ENCODE peak calls at places on chromosomes 7 and 10, in six cellular contexts. One of them, this sample, is unnamed. For H3K4me1, the result is how much of the 10 kb centered on the place peaks cover.

GRCh38 chr10:104732222-104732621 is 91.1 kb downstream of the SORCS3 start:
- DNase-seq in IMR-90: no peak
- DNase-seq in body of pancreas: no peak
- DNase-seq in HepG2: no peak
- DNase-seq in adrenal gland: no peak
- DNase-seq in right lobe of liver: no peak
- DNase-seq in this sample: no peak

GRCh38 chr7:135773451-135773850 is 24.8 kb upstream of the FAM180A start:
- DNase-seq in IMR-90: peak
- DNase-seq in right lobe of liver: no peak
- DNase-seq in body of pancreas: no peak
- DNase-seq in HepG2: no peak
- DNase-seq in adrenal gland: no peak
- DNase-seq in this sample: no peak

GRCh38 chr7:2164156-2164555 is 68.6 kb downstream of the MAD1L1 start:
- DNase-seq in HepG2: no peak
- DNase-seq in right lobe of liver: no peak
- DNase-seq in adrenal gland: no peak
- DNase-seq in IMR-90: peak
- DNase-seq in body of pancreas: no peak
- DNase-seq in this sample: no peak

GRCh38 chr7:103075337-103075918 is 488 bp downstream of the ARMC10 start:
- DNase-seq in HepG2: peak
- DNase-seq in adrenal gland: peak
- DNase-seq in right lobe of liver: peak
- DNase-seq in IMR-90: peak
- DNase-seq in body of pancreas: peak
- DNase-seq in this sample: peak

GRCh38 chr10:95906675-95907453 is 911 bp upstream of the CC2D2B start:
- DNase-seq in IMR-90: peak
- DNase-seq in right lobe of liver: peak
- DNase-seq in adrenal gland: peak
- DNase-seq in body of pancreas: peak
- DNase-seq in HepG2: peak
- DNase-seq in this sample: no peak

GRCh38 chr7:69588773-69589172 is 9.5 kb upstream of the AUTS2 start:
- DNase-seq in adrenal gland: no peak
- DNase-seq in right lobe of liver: no peak
- DNase-seq in IMR-90: no peak
- DNase-seq in body of pancreas: no peak
- DNase-seq in HepG2: no peak
- DNase-seq in this sample: no peak

GRCh38 chr7:98360221-98361124 is 40.4 kb downstream of the BAIAP2L1 start:
- DNase-seq in adrenal gland: peak
- DNase-seq in body of pancreas: peak
- DNase-seq in right lobe of liver: no peak
- DNase-seq in HepG2: peak
- DNase-seq in IMR-90: no peak
- DNase-seq in this sample: peak

GRCh38 chr7:122303971-122304603 is 463 bp downstream of the FEZF1 start:
- DNase-seq in adrenal gland: no peak
- DNase-seq in right lobe of liver: peak
- DNase-seq in body of pancreas: no peak
- DNase-seq in HepG2: no peak
- DNase-seq in IMR-90: no peak
- DNase-seq in this sample: no peak

GRCh38 chr7:105156731-105157130 is 142.7 kb downstream of the KMT2E start:
- DNase-seq in IMR-90: no peak
- DNase-seq in body of pancreas: no peak
- DNase-seq in right lobe of liver: no peak
- DNase-seq in HepG2: no peak
- DNase-seq in adrenal gland: no peak
- DNase-seq in this sample: no peak

GRCh38 chr7:91517408-91517807 is 253.2 kb downstream of the FZD1 start:
- DNase-seq in right lobe of liver: no peak
- DNase-seq in body of pancreas: no peak
- DNase-seq in IMR-90: no peak
- DNase-seq in HepG2: no peak
- DNase-seq in adrenal gland: no peak
- DNase-seq in this sample: no peak

GRCh38 chr10:88886557-88886956 is 6.5 kb downstream of the STAMBPL1 start:
- DNase-seq in right lobe of liver: no peak
- DNase-seq in HepG2: no peak
- DNase-seq in adrenal gland: no peak
- DNase-seq in body of pancreas: no peak
- DNase-seq in IMR-90: no peak
- DNase-seq in this sample: peak

GRCh38 chr10:119325131-119325530 is 117.8 kb downstream of the GRK5 start:
- DNase-seq in HepG2: no peak
- DNase-seq in IMR-90: no peak
- DNase-seq in body of pancreas: no peak
- DNase-seq in right lobe of liver: no peak
- DNase-seq in adrenal gland: no peak
- DNase-seq in this sample: no peak

GRCh38 chr7:117395743-117396142 is 31.6 kb downstream of the ASZ1 start:
- DNase-seq in IMR-90: peak
- DNase-seq in HepG2: no peak
- DNase-seq in adrenal gland: no peak
- DNase-seq in body of pancreas: no peak
- DNase-seq in right lobe of liver: no peak
- DNase-seq in this sample: no peak

GRCh38 chr10:130141038-130141437 is 4.8 kb downstream of the GLRX3 start:
- DNase-seq in body of pancreas: no peak
- DNase-seq in adrenal gland: no peak
- DNase-seq in HepG2: no peak
- DNase-seq in right lobe of liver: no peak
- DNase-seq in IMR-90: no peak
- DNase-seq in this sample: no peak

GRCh38 chr10:118763202-118763988 is 8.6 kb upstream of the CACUL1 start:
- DNase-seq in right lobe of liver: peak
- DNase-seq in adrenal gland: no peak
- DNase-seq in body of pancreas: no peak
- DNase-seq in IMR-90: no peak
- DNase-seq in HepG2: no peak
- DNase-seq in this sample: no peak

GRCh38 chr7:98210513-98211220 is 572 bp upstream of the BHLHA15 start:
- DNase-seq in HepG2: no peak
- DNase-seq in IMR-90: no peak
- DNase-seq in right lobe of liver: no peak
- DNase-seq in adrenal gland: no peak
- DNase-seq in body of pancreas: peak
- DNase-seq in this sample: peak

GRCh38 chr10:118870467-118871243 is 115.9 kb upstream of the CACUL1 start:
- DNase-seq in IMR-90: peak
- DNase-seq in right lobe of liver: peak
- DNase-seq in HepG2: peak
- DNase-seq in body of pancreas: peak
- DNase-seq in adrenal gland: peak
- DNase-seq in this sample: no peak

GRCh38 chr10:1152386-1153252 is 96.4 kb downstream of the WDR37 start:
- DNase-seq in HepG2: no peak
- DNase-seq in body of pancreas: no peak
- DNase-seq in right lobe of liver: no peak
- DNase-seq in adrenal gland: no peak
- DNase-seq in IMR-90: no peak
- DNase-seq in this sample: no peak

GRCh38 chr7:35802649-35803048 is 1.8 kb downstream of the SEPTIN7 start:
- DNase-seq in IMR-90: peak
- DNase-seq in body of pancreas: no peak
- DNase-seq in right lobe of liver: no peak
- DNase-seq in adrenal gland: no peak
- DNase-seq in HepG2: peak
- DNase-seq in this sample: no peak

GRCh38 chr10:122040786-122041185 is 51.8 kb downstream of the TACC2 start:
- DNase-seq in adrenal gland: no peak
- DNase-seq in right lobe of liver: no peak
- DNase-seq in IMR-90: no peak
- DNase-seq in HepG2: no peak
- DNase-seq in body of pancreas: no peak
- DNase-seq in this sample: no peak

GRCh38 chr10:6796231-6796630 is 216.2 kb upstream of the PRKCQ start:
- DNase-seq in adrenal gland: no peak
- DNase-seq in body of pancreas: no peak
- DNase-seq in right lobe of liver: no peak
- DNase-seq in IMR-90: no peak
- DNase-seq in HepG2: no peak
- DNase-seq in this sample: no peak

GRCh38 chr7:124566576-124566975 is 199.0 kb downstream of the GPR37 start:
- DNase-seq in IMR-90: peak
- DNase-seq in body of pancreas: peak
- DNase-seq in HepG2: no peak
- DNase-seq in right lobe of liver: no peak
- DNase-seq in adrenal gland: no peak
- DNase-seq in this sample: no peak

GRCh38 chr7:1675673-1676549 is 5.8 kb downstream of the ELFN1 start:
- DNase-seq in IMR-90: no peak
- DNase-seq in adrenal gland: peak
- DNase-seq in body of pancreas: no peak
- DNase-seq in HepG2: no peak
- DNase-seq in right lobe of liver: no peak
- DNase-seq in this sample: peak

GRCh38 chr7:158053516-158053915 is 534.1 kb downstream of the PTPRN2 start:
- DNase-seq in adrenal gland: no peak
- DNase-seq in IMR-90: no peak
- DNase-seq in body of pancreas: no peak
- DNase-seq in right lobe of liver: no peak
- DNase-seq in HepG2: no peak
- DNase-seq in this sample: no peak

GRCh38 chr7:5429253-5429856 is 5.7 kb upstream of the TNRC18 start:
- DNase-seq in adrenal gland: peak
- DNase-seq in IMR-90: peak
- DNase-seq in right lobe of liver: peak
- DNase-seq in body of pancreas: peak
- DNase-seq in HepG2: peak
- DNase-seq in this sample: peak

GRCh38 chr10:49057481-49057880 is 57.8 kb downstream of the VSTM4 start:
- DNase-seq in right lobe of liver: no peak
- DNase-seq in adrenal gland: no peak
- DNase-seq in HepG2: no peak
- DNase-seq in IMR-90: no peak
- DNase-seq in body of pancreas: no peak
- DNase-seq in this sample: no peak
- TF ChIP-seq POLR2A in right lobe of liver: no peak
- TF ChIP-seq POLR2A in adrenal gland: no peak
- TF ChIP-seq POLR2A in HepG2: no peak
- TF ChIP-seq POLR2A in IMR-90: no peak
- TF ChIP-seq POLR2A in body of pancreas: no peak
- TF ChIP-seq POLR2A in this sample: no peak

DNA sequence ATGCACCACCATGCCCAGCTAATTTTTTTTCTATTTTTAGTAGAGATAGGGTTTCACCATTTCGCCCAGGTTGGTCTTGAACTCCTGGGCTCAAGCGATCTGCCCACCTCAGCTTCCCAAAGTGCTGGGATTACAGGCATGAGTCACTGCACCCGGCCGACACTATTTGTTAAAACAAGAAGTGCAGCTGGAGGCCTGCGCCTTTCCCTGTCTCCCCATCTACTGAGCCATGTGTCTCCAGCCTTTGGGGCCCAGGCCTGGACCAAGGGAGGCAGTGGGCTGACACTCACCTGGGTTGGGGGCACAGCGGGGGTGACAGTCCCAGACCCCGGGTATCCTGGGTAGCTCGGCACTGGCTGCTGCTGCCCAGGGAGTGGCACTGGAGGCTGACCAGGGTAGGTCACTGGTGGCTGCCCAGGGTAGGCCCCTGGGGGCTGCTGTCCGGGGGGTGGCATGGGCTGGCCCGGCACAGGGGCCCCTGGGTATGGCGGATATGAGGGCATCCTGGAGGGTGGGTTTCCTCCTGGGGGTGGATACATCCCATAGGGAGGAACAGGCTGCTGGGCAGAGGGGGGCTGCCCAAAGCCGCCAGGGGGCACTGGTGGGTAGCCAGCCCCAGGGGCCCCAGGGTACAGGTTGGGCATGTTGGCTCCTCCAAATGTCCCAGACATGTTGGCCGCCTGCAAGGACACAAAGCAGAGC is 36.3 kb downstream of the PLAC9 start:
- DNase-seq in body of pancreas: peak
- DNase-seq in HepG2: no peak
- DNase-seq in IMR-90: peak
- DNase-seq in right lobe of liver: no peak
- DNase-seq in adrenal gland: no peak
- DNase-seq in this sample: no peak
- TF ChIP-seq CTCF in body of pancreas: peak
- TF ChIP-seq CTCF in HepG2: peak
- TF ChIP-seq CTCF in IMR-90: no peak
- TF ChIP-seq CTCF in right lobe of liver: peak
- TF ChIP-seq CTCF in adrenal gland: no peak
- TF ChIP-seq CTCF in this sample: peak

GRCh38 chr7:34044319-34044643 is 138.9 kb downstream of the BMPER start:
- DNase-seq in HepG2: no peak
- DNase-seq in adrenal gland: no peak
- DNase-seq in right lobe of liver: no peak
- DNase-seq in IMR-90: no peak
- DNase-seq in body of pancreas: no peak
- DNase-seq in this sample: no peak

GRCh38 chr7:34041716-34042115 is 136.4 kb downstream of the BMPER start:
- DNase-seq in HepG2: no peak
- DNase-seq in adrenal gland: no peak
- DNase-seq in body of pancreas: no peak
- DNase-seq in IMR-90: peak
- DNase-seq in right lobe of liver: no peak
- DNase-seq in this sample: no peak

GRCh38 chr7:34043461-34044318 is 138.4 kb downstream of the BMPER start:
- DNase-seq in body of pancreas: no peak
- DNase-seq in IMR-90: no peak
- DNase-seq in right lobe of liver: no peak
- DNase-seq in HepG2: no peak
- DNase-seq in adrenal gland: no peak
- DNase-seq in this sample: no peak

GRCh38 chr7:34044734-34045353 is 139.5 kb downstream of the BMPER start:
- DNase-seq in body of pancreas: no peak
- DNase-seq in right lobe of liver: no peak
- DNase-seq in adrenal gland: no peak
- DNase-seq in IMR-90: no peak
- DNase-seq in HepG2: no peak
- DNase-seq in this sample: no peak

GRCh38 chr7:34042406-34042805 is 137.1 kb downstream of the BMPER start:
- DNase-seq in adrenal gland: no peak
- DNase-seq in right lobe of liver: no peak
- DNase-seq in body of pancreas: no peak
- DNase-seq in HepG2: no peak
- DNase-seq in IMR-90: peak
- DNase-seq in this sample: no peak
- H3K4me1 ChIP-seq in adrenal gland: under half
- H3K4me1 ChIP-seq in right lobe of liver: under half
- H3K4me1 ChIP-seq in body of pancreas: under half
- H3K4me1 ChIP-seq in HepG2: under half
- H3K4me1 ChIP-seq in IMR-90: under half
- H3K4me1 ChIP-seq in this sample: under half

DNA sequence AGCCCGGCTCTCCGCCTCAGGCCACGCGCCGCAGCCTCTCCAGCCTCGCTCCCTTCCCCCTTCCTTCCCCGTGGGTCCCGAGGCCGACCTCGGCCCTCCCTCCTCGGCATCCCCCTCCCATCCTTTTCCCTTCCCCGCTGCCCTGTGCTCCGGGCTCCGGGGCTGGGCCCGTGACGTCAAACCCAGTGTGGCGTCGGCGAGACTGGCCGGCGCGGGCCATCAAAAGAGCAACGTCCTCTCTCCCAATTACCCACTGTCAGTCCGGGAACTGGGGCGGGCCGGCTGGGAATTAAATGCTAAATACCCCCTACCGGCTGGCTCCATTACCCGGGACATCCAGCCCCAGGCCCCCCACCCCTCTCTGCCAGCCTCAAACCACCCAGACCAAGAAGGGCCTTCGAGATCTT is 2.6 kb upstream of the GATA3 start:
- DNase-seq in right lobe of liver: peak
- DNase-seq in HepG2: no peak
- DNase-seq in body of pancreas: no peak
- DNase-seq in adrenal gland: no peak
- DNase-seq in IMR-90: no peak
- DNase-seq in this sample: no peak
- TF ChIP-seq POLR2A in right lobe of liver: no peak
- TF ChIP-seq POLR2A in HepG2: no peak
- TF ChIP-seq POLR2A in body of pancreas: no peak
- TF ChIP-seq POLR2A in adrenal gland: no peak
- TF ChIP-seq POLR2A in IMR-90: no peak
- TF ChIP-seq POLR2A in this sample: no peak